ENCODE peak calls at places on chromosomes 6 and 20, in six cellular contexts. N is A549, M is upper lobe of left lung, K is stomach, E is ovary, P is sigmoid colon. X is an unnamed sample.

GRCh38 chr6:75751443-75751842 is 2.4 kb downstream of the MYO6 start:
- DNase-seq in N (no peak), M (no peak), K (no peak), E (no peak), P (no peak), X (no peak)

GRCh38 chr6:69732640-69733039 is 64.2 kb downstream of the LMBRD1 start:
- DNase-seq in N (no peak), M (no peak), K (no peak), E (no peak), P (no peak), X (no peak)

GRCh38 chr6:491233-491632 is 99.7 kb downstream of the IRF4 start:
- DNase-seq in N (no peak), M (no peak), K (no peak), E (no peak), P (no peak), X (no peak)

GRCh38 chr6:135086414-135086764 is 31.8 kb upstream of the HBS1L start:
- DNase-seq in N (no peak), M (no peak), K (no peak), E (no peak), P (no peak), X (no peak)

GRCh38 chr6:129638055-129639019 is 71.6 kb downstream of the ARHGAP18 start:
- DNase-seq in N (peak; percentile 80), M (no peak), K (no peak), E (peak; percentile 72), P (no peak), X (no peak)

GRCh38 chr6:137805622-137806021 is 61.4 kb upstream of the TNFAIP3 start:
- DNase-seq in N (no peak), M (no peak), K (no peak), E (peak; percentile 82), P (no peak), X (no peak)

GRCh38 chr6:4888841-4889240 is 112.6 kb downstream of the CDYL start:
- DNase-seq in N (no peak), M (no peak), K (no peak), E (no peak), P (no peak), X (no peak)

GRCh38 chr6:119148102-119148824 is 69.8 kb upstream of the FAM184A start:
- DNase-seq in N (peak; percentile 47), M (no peak), K (no peak), E (no peak), P (no peak), X (peak; percentile 39)

GRCh38 chr20:58048096-58048702 is 180.3 kb downstream of the ANKRD60 start:
- DNase-seq in N (peak; percentile 39), M (no peak), K (no peak), E (peak; percentile 51), P (no peak), X (peak; percentile 57)

GRCh38 chr6:109298605-109299004 is 83.7 kb downstream of the CD164 start:
- DNase-seq in N (no peak), M (no peak), K (no peak), E (no peak), P (no peak), X (no peak)

GRCh38 chr20:3710027-3710426 is 2.4 kb downstream of the SIGLEC1 start:
- DNase-seq in N (no peak), M (no peak), K (no peak), E (no peak), P (no peak), X (no peak)

GRCh38 chr6:125104425-125104824 is 49.1 kb upstream of the TPD52L1 start:
- DNase-seq in N (no peak), M (no peak), K (no peak), E (no peak), P (no peak), X (no peak)

GRCh38 chr20:43846516-43846905 is 68.1 kb upstream of the TOX2 start:
- DNase-seq in N (no peak), M (no peak), K (no peak), E (no peak), P (peak; percentile 44), X (no peak)

GRCh38 chr6:21070620-21071019 is 522.9 kb upstream of the SOX4 start:
- DNase-seq in N (no peak), M (no peak), K (no peak), E (no peak), P (no peak), X (no peak)

GRCh38 chr20:10476319-10476724 is 41.2 kb downstream of the SLX4IP start:
- DNase-seq in N (no peak), M (no peak), K (no peak), E (no peak), P (no peak), X (no peak)

GRCh38 chr6:15793826-15794225 is 131.0 kb upstream of the DTNBP1 start:
- DNase-seq in N (no peak), M (no peak), K (no peak), E (no peak), P (no peak), X (no peak)

GRCh38 chr6:159079367-159079766 is 34.6 kb upstream of the TAGAP start:
- DNase-seq in N (no peak), M (no peak), K (no peak), E (peak; percentile 54), P (no peak), X (no peak)

GRCh38 chr6:118712955-118713354 is 61.6 kb upstream of the CEP85L start:
- DNase-seq in N (no peak), M (no peak), K (no peak), E (no peak), P (no peak), X (no peak)

GRCh38 chr6:88220493-88220892 is 54.3 kb upstream of the CNR1 start:
- DNase-seq in N (peak; percentile 2), M (no peak), K (no peak), E (no peak), P (no peak), X (no peak)

GRCh38 chr20:62416651-62417637 is 9.9 kb upstream of the CABLES2 start:
- DNase-seq in N (no peak), M (peak; percentile 64), K (no peak), E (no peak), P (no peak), X (no peak)

GRCh38 chr6:7933794-7934193 is 23.2 kb upstream of the TXNDC5 start:
- DNase-seq in N (no peak), M (no peak), K (no peak), E (no peak), P (no peak), X (no peak)

GRCh38 chr6:56866917-56867522 is 87.9 kb upstream of the BEND6 start:
- DNase-seq in N (peak; percentile 17), M (no peak), K (no peak), E (no peak), P (no peak), X (no peak)

GRCh38 chr6:34143884-34144580 is 1.9 kb downstream of the GRM4 start:
- DNase-seq in N (peak; percentile 58), M (peak; percentile 83), K (no peak), E (peak; percentile 43), P (no peak), X (no peak)

GRCh38 chr6:94988701-94989100 is 588.6 kb upstream of the MANEA start:
- DNase-seq in N (no peak), M (no peak), K (no peak), E (no peak), P (no peak), X (no peak)
- TF ChIP-seq EP300 in N (no peak), M (no peak), K (no peak), E (no peak), P (no peak), X (no peak)

GRCh38 chr6:41734666-41735426 is 562 bp downstream of the TFEB start:
- DNase-seq in N (peak; percentile 80), M (peak; percentile 96), K (peak; percentile 83), E (peak; percentile 82), P (peak; percentile 92), X (peak; percentile 95)

GRCh38 chr6:41732149-41732548 is 3.3 kb downstream of the TFEB start:
- DNase-seq in N (no peak), M (no peak), K (no peak), E (no peak), P (no peak), X (no peak)

GRCh38 chr6:41733707-41734665 is 1.4 kb downstream of the TFEB start:
- DNase-seq in N (peak; percentile 75), M (peak; percentile 95), K (peak; percentile 77), E (peak; percentile 80), P (peak; percentile 89), X (no peak)

GRCh38 chr6:41732601-41733348 is 2.6 kb downstream of the TFEB start:
- DNase-seq in N (no peak), M (no peak), K (peak; percentile 41), E (no peak), P (no peak), X (no peak)

DNA sequence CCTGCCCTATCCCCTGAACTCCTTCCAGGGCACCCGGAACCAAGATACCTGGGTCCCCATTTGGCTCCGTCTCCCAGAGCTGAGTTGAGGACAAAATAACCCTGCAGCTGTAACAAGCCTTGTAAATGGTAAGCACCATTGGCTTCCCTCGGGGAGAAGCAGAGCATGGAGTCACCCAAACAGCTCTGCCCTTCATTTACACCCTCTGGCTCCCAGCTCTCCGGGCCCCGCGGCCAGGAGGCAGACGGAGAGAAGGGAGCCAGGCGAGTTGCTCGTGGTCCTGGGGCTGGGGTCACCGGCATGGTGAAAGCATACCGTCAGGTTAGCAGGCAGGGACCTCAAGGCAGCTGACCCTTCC is 2.1 kb downstream of the TFEB start:
- DNase-seq in N (no peak), M (peak; percentile 79), K (no peak), E (no peak), P (no peak), X (no peak)
- H3K4me3 ChIP-seq in N (peak overlapping the region; percentile 90), M (no peak overlapping the region), K (peak overlapping the region; percentile 75), E (peak overlapping the region; percentile 63), P (peak overlapping the region; percentile 71), X (peak overlapping the region; percentile 90)

DNA sequence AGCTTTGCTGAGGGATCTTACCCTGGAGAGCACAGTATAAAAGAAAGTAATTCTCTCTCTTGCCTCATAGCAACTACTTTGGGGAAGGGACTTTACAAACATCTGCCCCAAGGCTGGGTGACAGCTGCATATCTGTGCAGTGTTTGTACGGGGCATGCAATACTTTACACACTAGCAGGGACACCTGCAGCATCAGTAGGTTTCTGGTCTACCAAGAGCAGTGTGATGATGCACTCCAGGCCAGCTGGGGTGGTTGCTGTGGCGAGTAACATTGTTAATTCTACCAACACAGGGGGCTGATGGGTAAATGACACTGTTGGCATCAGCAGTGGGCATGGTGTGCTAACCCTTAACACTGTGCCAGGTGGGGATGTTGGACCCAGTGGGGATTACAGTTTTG is 48.0 kb downstream of the ADTRP start:
- DNase-seq in N (no peak), M (no peak), K (no peak), E (no peak), P (no peak), X (no peak)
- TF ChIP-seq EP300 in N (no peak), M (no peak), K (no peak), E (no peak), P (no peak), X (no peak)

GRCh38 chr20:51100617-51101016 is 77.7 kb upstream of the KCNG1 start:
- DNase-seq in N (no peak), M (no peak), K (no peak), E (no peak), P (no peak), X (no peak)
- H3K4me3 ChIP-seq in N (no peak overlapping the region), M (no peak overlapping the region), K (no peak overlapping the region), E (no peak overlapping the region), P (no peak overlapping the region), X (no peak overlapping the region)

X was measured in esophagus muscularis mucosa.